ENCODE peak calls at places on chromosomes 2 and 18, in seven cellular contexts. One of them, this sample, is unnamed.
A peak's percentile ranks its signal among the peaks of the same experiment; 100 is the strongest.

GRCh38 chr2:63627866-63628265 is 39.1 kb downstream of the MDH1 start:
- DNase-seq in neural crest cell: no peak
- DNase-seq in left ventricle myocardium inferior: no peak
- DNase-seq in ascending aorta: no peak
- DNase-seq in fibroblast of villous mesenchyme: no peak
- DNase-seq in cardiac muscle cell: no peak
- DNase-seq in osteoblast: no peak
- DNase-seq in this sample: no peak

GRCh38 chr2:29317077-29317517 is 201.9 kb downstream of the CLIP4 start:
- DNase-seq in neural crest cell: no peak
- DNase-seq in fibroblast of villous mesenchyme: peak; percentile 8
- DNase-seq in ascending aorta: no peak
- DNase-seq in cardiac muscle cell: peak; percentile 76
- DNase-seq in osteoblast: no peak
- DNase-seq in left ventricle myocardium inferior: no peak
- DNase-seq in this sample: no peak

GRCh38 chr2:134866498-134867099 is 28.2 kb downstream of the ACMSD start:
- DNase-seq in ascending aorta: no peak
- DNase-seq in fibroblast of villous mesenchyme: peak; percentile 47
- DNase-seq in neural crest cell: no peak
- DNase-seq in osteoblast: peak; percentile 82
- DNase-seq in cardiac muscle cell: no peak
- DNase-seq in left ventricle myocardium inferior: no peak
- DNase-seq in this sample: peak; percentile 52

GRCh38 chr2:153477096-153477555 is 1.4 kb downstream of the RPRM start:
- DNase-seq in neural crest cell: peak; percentile 9
- DNase-seq in ascending aorta: no peak
- DNase-seq in cardiac muscle cell: no peak
- DNase-seq in osteoblast: peak; percentile 37
- DNase-seq in left ventricle myocardium inferior: no peak
- DNase-seq in fibroblast of villous mesenchyme: no peak
- DNase-seq in this sample: no peak

GRCh38 chr2:73984922-73985317 is 210 bp downstream of the TET3 start:
- DNase-seq in neural crest cell: peak; percentile 48
- DNase-seq in fibroblast of villous mesenchyme: no peak
- DNase-seq in left ventricle myocardium inferior: peak; percentile 58
- DNase-seq in cardiac muscle cell: no peak
- DNase-seq in ascending aorta: no peak
- DNase-seq in osteoblast: peak; percentile 89
- DNase-seq in this sample: no peak

GRCh38 chr2:234676109-234676858 is 179.4 kb upstream of the ARL4C start:
- DNase-seq in ascending aorta: no peak
- DNase-seq in left ventricle myocardium inferior: no peak
- DNase-seq in neural crest cell: no peak
- DNase-seq in osteoblast: no peak
- DNase-seq in cardiac muscle cell: no peak
- DNase-seq in fibroblast of villous mesenchyme: no peak
- DNase-seq in this sample: no peak

GRCh38 chr2:71341645-71342044 is 10.1 kb downstream of the ZNF638 start:
- DNase-seq in cardiac muscle cell: no peak
- DNase-seq in fibroblast of villous mesenchyme: no peak
- DNase-seq in neural crest cell: no peak
- DNase-seq in left ventricle myocardium inferior: no peak
- DNase-seq in ascending aorta: no peak
- DNase-seq in osteoblast: no peak
- DNase-seq in this sample: no peak

GRCh38 chr18:61400714-61401113 is 67.5 kb downstream of the CDH20 start:
- DNase-seq in neural crest cell: no peak
- DNase-seq in left ventricle myocardium inferior: no peak
- DNase-seq in osteoblast: no peak
- DNase-seq in ascending aorta: no peak
- DNase-seq in fibroblast of villous mesenchyme: peak; percentile 17
- DNase-seq in cardiac muscle cell: peak; percentile 44
- DNase-seq in this sample: peak; percentile 65

GRCh38 chr2:178484245-178485041 is 4.2 kb downstream of the PLEKHA3 start:
- DNase-seq in neural crest cell: no peak
- DNase-seq in fibroblast of villous mesenchyme: no peak
- DNase-seq in ascending aorta: no peak
- DNase-seq in left ventricle myocardium inferior: peak; percentile 27
- DNase-seq in cardiac muscle cell: peak; percentile 27
- DNase-seq in osteoblast: peak; percentile 22
- DNase-seq in this sample: no peak

GRCh38 chr2:288743-289361 is 961 bp upstream of the ALKAL2 start:
- DNase-seq in left ventricle myocardium inferior: no peak
- DNase-seq in neural crest cell: no peak
- DNase-seq in fibroblast of villous mesenchyme: no peak
- DNase-seq in cardiac muscle cell: no peak
- DNase-seq in osteoblast: peak; percentile 69
- DNase-seq in ascending aorta: no peak
- DNase-seq in this sample: no peak

GRCh38 chr2:233847248-233847898 is 7.0 kb downstream of the HJURP start:
- DNase-seq in osteoblast: no peak
- DNase-seq in ascending aorta: no peak
- DNase-seq in neural crest cell: no peak
- DNase-seq in fibroblast of villous mesenchyme: no peak
- DNase-seq in left ventricle myocardium inferior: no peak
- DNase-seq in cardiac muscle cell: no peak
- DNase-seq in this sample: no peak

GRCh38 chr2:206556357-206556949 is 85.8 kb upstream of the FAM237A start:
- DNase-seq in fibroblast of villous mesenchyme: peak; percentile 47
- DNase-seq in left ventricle myocardium inferior: no peak
- DNase-seq in neural crest cell: no peak
- DNase-seq in osteoblast: no peak
- DNase-seq in ascending aorta: no peak
- DNase-seq in cardiac muscle cell: peak; percentile 63
- DNase-seq in this sample: peak; percentile 9
- TF ChIP-seq CTCF in fibroblast of villous mesenchyme: peak; percentile 52
- TF ChIP-seq CTCF in left ventricle myocardium inferior: peak; percentile 59
- TF ChIP-seq CTCF in neural crest cell: peak; percentile 72
- TF ChIP-seq CTCF in osteoblast: peak; percentile 56
- TF ChIP-seq CTCF in ascending aorta: no peak
- TF ChIP-seq CTCF in cardiac muscle cell: peak; percentile 56
- TF ChIP-seq CTCF in this sample: peak; percentile 70

GRCh38 chr18:13804305-13804704 is 19.6 kb upstream of the MC5R start:
- DNase-seq in ascending aorta: no peak
- DNase-seq in cardiac muscle cell: no peak
- DNase-seq in left ventricle myocardium inferior: no peak
- DNase-seq in neural crest cell: no peak
- DNase-seq in osteoblast: no peak
- DNase-seq in fibroblast of villous mesenchyme: no peak
- DNase-seq in this sample: no peak

GRCh38 chr18:13800505-13801259 is 23.3 kb upstream of the MC5R start:
- DNase-seq in fibroblast of villous mesenchyme: peak; percentile 28
- DNase-seq in osteoblast: peak; percentile 87
- DNase-seq in ascending aorta: peak; percentile 77
- DNase-seq in left ventricle myocardium inferior: peak; percentile 62
- DNase-seq in cardiac muscle cell: peak; percentile 42
- DNase-seq in neural crest cell: peak; percentile 36
- DNase-seq in this sample: no peak

GRCh38 chr18:13799396-13799795 is 24.6 kb upstream of the MC5R start:
- DNase-seq in cardiac muscle cell: no peak
- DNase-seq in ascending aorta: no peak
- DNase-seq in osteoblast: no peak
- DNase-seq in fibroblast of villous mesenchyme: no peak
- DNase-seq in left ventricle myocardium inferior: no peak
- DNase-seq in neural crest cell: no peak
- DNase-seq in this sample: no peak

GRCh38 chr18:13797157-13797611 is 26.8 kb upstream of the MC5R start:
- DNase-seq in osteoblast: no peak
- DNase-seq in fibroblast of villous mesenchyme: no peak
- DNase-seq in neural crest cell: no peak
- DNase-seq in cardiac muscle cell: no peak
- DNase-seq in ascending aorta: no peak
- DNase-seq in left ventricle myocardium inferior: no peak
- DNase-seq in this sample: no peak

DNA sequence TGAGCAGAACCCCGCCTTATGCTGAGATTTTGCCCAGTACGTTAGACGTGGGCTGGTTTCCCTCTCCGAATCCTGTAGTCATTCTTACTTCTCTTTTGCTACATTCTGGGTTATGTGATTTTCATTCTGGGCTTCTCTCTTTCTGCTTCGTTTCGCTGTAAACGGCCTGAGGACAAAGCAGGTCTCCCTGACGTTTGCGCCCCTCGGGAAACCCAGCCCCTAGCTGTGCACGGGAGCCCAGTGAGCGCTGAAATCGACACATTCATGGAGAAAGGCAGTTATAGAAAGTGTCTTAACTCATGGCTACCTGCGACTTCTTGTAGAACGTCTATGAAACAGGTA is 22.7 kb upstream of the MC5R start:
- DNase-seq in osteoblast: no peak
- DNase-seq in cardiac muscle cell: no peak
- DNase-seq in neural crest cell: no peak
- DNase-seq in ascending aorta: no peak
- DNase-seq in left ventricle myocardium inferior: no peak
- DNase-seq in fibroblast of villous mesenchyme: no peak
- DNase-seq in this sample: no peak
- TF ChIP-seq CTCF in osteoblast: no peak
- TF ChIP-seq CTCF in cardiac muscle cell: no peak
- TF ChIP-seq CTCF in neural crest cell: peak; percentile 16
- TF ChIP-seq CTCF in ascending aorta: no peak
- TF ChIP-seq CTCF in left ventricle myocardium inferior: no peak
- TF ChIP-seq CTCF in fibroblast of villous mesenchyme: no peak
- TF ChIP-seq CTCF in this sample: no peak

DNA sequence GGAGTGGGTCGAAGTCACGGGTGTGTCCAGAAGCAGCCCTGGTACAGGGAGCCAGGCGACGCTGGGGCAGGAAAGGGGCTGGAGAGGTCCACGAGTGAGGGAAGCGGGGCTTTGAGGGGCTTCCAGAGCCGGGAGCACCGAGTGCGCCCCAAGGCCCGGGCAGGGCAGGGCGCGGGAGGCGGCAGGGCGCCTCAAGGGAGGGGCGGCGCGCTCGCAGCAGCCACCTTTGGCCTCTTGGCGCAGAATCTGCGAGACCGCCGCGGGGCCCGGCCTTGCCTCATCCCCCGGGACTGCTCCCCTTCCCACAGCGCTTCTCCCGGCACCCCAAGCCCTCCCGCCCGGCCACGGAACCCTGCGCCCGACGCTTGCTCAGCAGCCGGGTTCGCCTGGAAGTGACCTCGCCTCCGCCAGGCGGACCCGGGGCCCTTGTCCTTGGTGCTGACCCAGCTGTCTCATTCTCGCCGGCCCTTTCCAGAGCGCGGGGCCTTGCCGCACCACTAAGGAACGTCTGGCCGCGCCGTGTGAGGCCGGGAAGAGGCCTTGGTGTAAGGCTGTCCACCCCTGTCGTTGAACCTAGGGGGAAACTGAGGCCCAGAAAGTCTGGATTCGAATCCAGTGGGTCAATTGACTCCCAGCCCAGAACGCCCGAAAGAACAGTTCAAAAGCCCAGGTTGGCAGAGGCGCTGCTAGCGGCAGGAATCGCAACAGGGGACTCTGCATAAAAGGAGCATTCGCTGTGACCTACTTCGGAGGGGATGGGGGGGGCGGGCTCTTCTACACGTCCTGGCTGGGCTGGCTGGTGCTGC is 584 bp upstream of the DNER start:
- DNase-seq in osteoblast: peak; percentile 98
- DNase-seq in neural crest cell: peak; percentile 49
- DNase-seq in ascending aorta: no peak
- DNase-seq in fibroblast of villous mesenchyme: peak; percentile 72
- DNase-seq in cardiac muscle cell: peak; percentile 78
- DNase-seq in left ventricle myocardium inferior: peak; percentile 42
- DNase-seq in this sample: peak; percentile 25
- TF ChIP-seq CTCF in osteoblast: no peak
- TF ChIP-seq CTCF in neural crest cell: no peak
- TF ChIP-seq CTCF in ascending aorta: no peak
- TF ChIP-seq CTCF in fibroblast of villous mesenchyme: peak; percentile 11
- TF ChIP-seq CTCF in cardiac muscle cell: peak; percentile 13
- TF ChIP-seq CTCF in left ventricle myocardium inferior: no peak
- TF ChIP-seq CTCF in this sample: peak; percentile 32

GRCh38 chr18:51149605-51150429 is 47.7 kb downstream of the MEX3C start:
- DNase-seq in cardiac muscle cell: peak; percentile 63
- DNase-seq in fibroblast of villous mesenchyme: peak; percentile 28
- DNase-seq in left ventricle myocardium inferior: no peak
- DNase-seq in neural crest cell: no peak
- DNase-seq in ascending aorta: no peak
- DNase-seq in osteoblast: peak; percentile 69
- DNase-seq in this sample: peak; percentile 58

GRCh38 chr18:51150430-51150746 is 47.1 kb downstream of the MEX3C start:
- DNase-seq in neural crest cell: no peak
- DNase-seq in cardiac muscle cell: no peak
- DNase-seq in left ventricle myocardium inferior: no peak
- DNase-seq in osteoblast: no peak
- DNase-seq in ascending aorta: no peak
- DNase-seq in fibroblast of villous mesenchyme: no peak
- DNase-seq in this sample: no peak

GRCh38 chr18:51151185-51151567 is 46.3 kb downstream of the MEX3C start:
- DNase-seq in fibroblast of villous mesenchyme: no peak
- DNase-seq in osteoblast: no peak
- DNase-seq in left ventricle myocardium inferior: no peak
- DNase-seq in ascending aorta: no peak
- DNase-seq in neural crest cell: no peak
- DNase-seq in cardiac muscle cell: no peak
- DNase-seq in this sample: no peak

GRCh38 chr18:51153659-51154371 is 43.7 kb downstream of the MEX3C start:
- DNase-seq in cardiac muscle cell: no peak
- DNase-seq in left ventricle myocardium inferior: no peak
- DNase-seq in neural crest cell: no peak
- DNase-seq in ascending aorta: no peak
- DNase-seq in fibroblast of villous mesenchyme: no peak
- DNase-seq in osteoblast: no peak
- DNase-seq in this sample: no peak

DNA sequence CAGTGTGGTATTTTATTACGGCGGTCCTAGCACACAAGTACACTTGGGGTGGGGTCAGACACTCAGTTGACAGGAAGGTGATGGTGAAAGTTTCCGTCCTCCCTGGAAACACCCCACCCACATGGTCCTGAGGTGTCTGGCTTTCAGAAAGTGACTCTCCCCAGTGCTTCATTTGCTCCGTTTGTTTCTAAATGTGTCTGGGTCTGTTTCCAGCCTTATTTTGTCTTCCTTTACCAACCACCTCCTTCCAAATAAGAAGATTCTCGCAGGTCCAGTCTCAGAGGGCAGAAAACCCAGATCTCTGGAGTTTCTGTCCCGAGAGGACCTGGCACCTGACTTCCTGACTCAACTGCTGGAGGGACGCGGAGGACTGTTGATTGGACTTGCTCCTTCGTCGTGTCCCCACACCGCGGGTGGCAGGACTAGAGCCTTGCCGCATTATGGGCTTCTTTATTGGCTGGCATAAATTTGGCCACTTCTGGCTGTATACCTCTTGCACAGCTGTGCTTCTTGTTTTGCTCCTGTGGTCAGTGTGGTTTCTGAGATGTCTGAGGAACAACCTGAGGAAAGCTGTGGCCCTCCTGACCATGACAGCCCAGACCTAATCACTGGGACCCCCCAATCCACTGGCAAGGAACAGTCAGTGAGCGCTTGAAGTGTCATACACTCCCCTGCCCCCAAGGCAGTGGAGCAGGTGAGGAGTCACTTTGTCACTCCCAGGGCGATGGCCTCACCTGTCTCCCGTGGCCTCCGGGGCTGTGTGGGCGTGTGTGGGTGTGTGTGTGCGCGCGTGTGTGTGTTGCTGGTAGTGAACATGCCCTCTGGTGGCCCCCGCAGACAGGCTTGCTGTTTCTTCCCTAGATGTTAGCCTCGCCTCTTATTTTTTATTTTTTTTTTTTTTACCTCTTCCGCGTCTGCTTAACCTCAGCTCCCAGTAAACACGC is 45.6 kb downstream of the MEX3C start:
- DNase-seq in osteoblast: no peak
- DNase-seq in neural crest cell: no peak
- DNase-seq in fibroblast of villous mesenchyme: no peak
- DNase-seq in ascending aorta: no peak
- DNase-seq in left ventricle myocardium inferior: no peak
- DNase-seq in cardiac muscle cell: no peak
- DNase-seq in this sample: no peak
- TF ChIP-seq CTCF in osteoblast: no peak
- TF ChIP-seq CTCF in neural crest cell: no peak
- TF ChIP-seq CTCF in fibroblast of villous mesenchyme: no peak
- TF ChIP-seq CTCF in ascending aorta: no peak
- TF ChIP-seq CTCF in left ventricle myocardium inferior: no peak
- TF ChIP-seq CTCF in cardiac muscle cell: no peak
- TF ChIP-seq CTCF in this sample: no peak